ENCODE peak calls at places on chromosomes 16 and 17, in ten cellular contexts. One of them, this sample, is unnamed.

GRCh38 chr17:7058831-7059447 is 15.0 kb upstream of the SLC16A11 start:
- DNase-seq in SIG-M5: no peak
- DNase-seq in activated T-helper 1 cell treated with anti-CD3 and anti-CD28 coated beads, Interleukin-2, amount 50 U/mL, for 16 hours: no peak
- DNase-seq in hepatic stellate cell: no peak
- DNase-seq in naive B cell: no peak
- DNase-seq in NCI-H460: no peak
- DNase-seq in head of caudate nucleus: no peak
- DNase-seq in CD8-positive, alpha-beta T cell: no peak
- DNase-seq in activated naive CD4-positive, alpha-beta T cell treated with anti-CD3 and anti-CD28 coated beads, Interleukin-2, amount 50 U/mL, for 16 hours: no peak
- DNase-seq in NCI-H1105 treated with DMSO at 0.1 percent for 48 hours: no peak
- DNase-seq in this sample: no peak

GRCh38 chr17:40107266-40107980 is 7.0 kb upstream of the NR1D1 start:
- DNase-seq in head of caudate nucleus: no peak
- DNase-seq in activated T-helper 1 cell treated with anti-CD3 and anti-CD28 coated beads, Interleukin-2, amount 50 U/mL, for 16 hours: no peak
- DNase-seq in hepatic stellate cell: no peak
- DNase-seq in activated naive CD4-positive, alpha-beta T cell treated with anti-CD3 and anti-CD28 coated beads, Interleukin-2, amount 50 U/mL, for 16 hours: no peak
- DNase-seq in NCI-H460: no peak
- DNase-seq in CD8-positive, alpha-beta T cell: peak
- DNase-seq in naive B cell: no peak
- DNase-seq in SIG-M5: no peak
- DNase-seq in NCI-H1105 treated with DMSO at 0.1 percent for 48 hours: no peak
- DNase-seq in this sample: peak

GRCh38 chr16:28258571-28258970 is 33.8 kb upstream of the SBK1 start:
- DNase-seq in SIG-M5: no peak
- DNase-seq in naive B cell: no peak
- DNase-seq in activated T-helper 1 cell treated with anti-CD3 and anti-CD28 coated beads, Interleukin-2, amount 50 U/mL, for 16 hours: no peak
- DNase-seq in activated naive CD4-positive, alpha-beta T cell treated with anti-CD3 and anti-CD28 coated beads, Interleukin-2, amount 50 U/mL, for 16 hours: no peak
- DNase-seq in NCI-H460: no peak
- DNase-seq in hepatic stellate cell: peak
- DNase-seq in head of caudate nucleus: peak
- DNase-seq in CD8-positive, alpha-beta T cell: no peak
- DNase-seq in NCI-H1105 treated with DMSO at 0.1 percent for 48 hours: no peak
- DNase-seq in this sample: no peak

GRCh38 chr16:69861276-69862030 is 89.7 kb upstream of the CLEC18A start:
- DNase-seq in CD8-positive, alpha-beta T cell: no peak
- DNase-seq in NCI-H460: no peak
- DNase-seq in hepatic stellate cell: peak
- DNase-seq in head of caudate nucleus: no peak
- DNase-seq in NCI-H1105 treated with DMSO at 0.1 percent for 48 hours: peak
- DNase-seq in naive B cell: no peak
- DNase-seq in activated naive CD4-positive, alpha-beta T cell treated with anti-CD3 and anti-CD28 coated beads, Interleukin-2, amount 50 U/mL, for 16 hours: no peak
- DNase-seq in activated T-helper 1 cell treated with anti-CD3 and anti-CD28 coated beads, Interleukin-2, amount 50 U/mL, for 16 hours: no peak
- DNase-seq in SIG-M5: no peak
- DNase-seq in this sample: no peak

GRCh38 chr17:31919802-31920525 is 16.8 kb upstream of the SUZ12 start:
- DNase-seq in NCI-H1105 treated with DMSO at 0.1 percent for 48 hours: no peak
- DNase-seq in SIG-M5: no peak
- DNase-seq in naive B cell: no peak
- DNase-seq in head of caudate nucleus: no peak
- DNase-seq in activated naive CD4-positive, alpha-beta T cell treated with anti-CD3 and anti-CD28 coated beads, Interleukin-2, amount 50 U/mL, for 16 hours: peak
- DNase-seq in activated T-helper 1 cell treated with anti-CD3 and anti-CD28 coated beads, Interleukin-2, amount 50 U/mL, for 16 hours: no peak
- DNase-seq in hepatic stellate cell: peak
- DNase-seq in CD8-positive, alpha-beta T cell: no peak
- DNase-seq in NCI-H460: no peak
- DNase-seq in this sample: no peak

GRCh38 chr17:29573558-29573870 is 5.0 kb downstream of the TP53I13 start:
- DNase-seq in activated T-helper 1 cell treated with anti-CD3 and anti-CD28 coated beads, Interleukin-2, amount 50 U/mL, for 16 hours: no peak
- DNase-seq in naive B cell: no peak
- DNase-seq in activated naive CD4-positive, alpha-beta T cell treated with anti-CD3 and anti-CD28 coated beads, Interleukin-2, amount 50 U/mL, for 16 hours: peak
- DNase-seq in NCI-H1105 treated with DMSO at 0.1 percent for 48 hours: no peak
- DNase-seq in hepatic stellate cell: no peak
- DNase-seq in head of caudate nucleus: peak
- DNase-seq in SIG-M5: no peak
- DNase-seq in CD8-positive, alpha-beta T cell: no peak
- DNase-seq in NCI-H460: no peak
- DNase-seq in this sample: no peak

GRCh38 chr17:34235389-34236028 is 19.6 kb upstream of the CCL2 start:
- DNase-seq in NCI-H460: no peak
- DNase-seq in SIG-M5: no peak
- DNase-seq in activated naive CD4-positive, alpha-beta T cell treated with anti-CD3 and anti-CD28 coated beads, Interleukin-2, amount 50 U/mL, for 16 hours: no peak
- DNase-seq in hepatic stellate cell: no peak
- DNase-seq in CD8-positive, alpha-beta T cell: no peak
- DNase-seq in naive B cell: no peak
- DNase-seq in activated T-helper 1 cell treated with anti-CD3 and anti-CD28 coated beads, Interleukin-2, amount 50 U/mL, for 16 hours: no peak
- DNase-seq in NCI-H1105 treated with DMSO at 0.1 percent for 48 hours: no peak
- DNase-seq in head of caudate nucleus: no peak
- DNase-seq in this sample: no peak

GRCh38 chr16:47236716-47237115 is 93.0 kb upstream of the NETO2 start:
- DNase-seq in head of caudate nucleus: no peak
- DNase-seq in NCI-H1105 treated with DMSO at 0.1 percent for 48 hours: no peak
- DNase-seq in SIG-M5: no peak
- DNase-seq in CD8-positive, alpha-beta T cell: no peak
- DNase-seq in hepatic stellate cell: no peak
- DNase-seq in NCI-H460: no peak
- DNase-seq in naive B cell: no peak
- DNase-seq in activated naive CD4-positive, alpha-beta T cell treated with anti-CD3 and anti-CD28 coated beads, Interleukin-2, amount 50 U/mL, for 16 hours: no peak
- DNase-seq in activated T-helper 1 cell treated with anti-CD3 and anti-CD28 coated beads, Interleukin-2, amount 50 U/mL, for 16 hours: no peak
- DNase-seq in this sample: no peak

GRCh38 chr16:55832788-55833583 is at the start of gene CES1:
- DNase-seq in CD8-positive, alpha-beta T cell: no peak
- DNase-seq in hepatic stellate cell: no peak
- DNase-seq in SIG-M5: peak
- DNase-seq in activated naive CD4-positive, alpha-beta T cell treated with anti-CD3 and anti-CD28 coated beads, Interleukin-2, amount 50 U/mL, for 16 hours: no peak
- DNase-seq in NCI-H460: no peak
- DNase-seq in head of caudate nucleus: no peak
- DNase-seq in naive B cell: no peak
- DNase-seq in NCI-H1105 treated with DMSO at 0.1 percent for 48 hours: no peak
- DNase-seq in activated T-helper 1 cell treated with anti-CD3 and anti-CD28 coated beads, Interleukin-2, amount 50 U/mL, for 16 hours: no peak
- DNase-seq in this sample: no peak

GRCh38 chr16:48041861-48042435 is 113.8 kb downstream of the ABCC12 start:
- DNase-seq in NCI-H460: no peak
- DNase-seq in naive B cell: no peak
- DNase-seq in CD8-positive, alpha-beta T cell: no peak
- DNase-seq in activated T-helper 1 cell treated with anti-CD3 and anti-CD28 coated beads, Interleukin-2, amount 50 U/mL, for 16 hours: no peak
- DNase-seq in SIG-M5: no peak
- DNase-seq in NCI-H1105 treated with DMSO at 0.1 percent for 48 hours: peak
- DNase-seq in head of caudate nucleus: no peak
- DNase-seq in hepatic stellate cell: no peak
- DNase-seq in activated naive CD4-positive, alpha-beta T cell treated with anti-CD3 and anti-CD28 coated beads, Interleukin-2, amount 50 U/mL, for 16 hours: no peak
- DNase-seq in this sample: no peak

GRCh38 chr17:49994085-49995054 is 654 bp downstream of the DLX3 start:
- DNase-seq in NCI-H1105 treated with DMSO at 0.1 percent for 48 hours: peak
- DNase-seq in NCI-H460: no peak
- DNase-seq in activated naive CD4-positive, alpha-beta T cell treated with anti-CD3 and anti-CD28 coated beads, Interleukin-2, amount 50 U/mL, for 16 hours: no peak
- DNase-seq in hepatic stellate cell: peak
- DNase-seq in CD8-positive, alpha-beta T cell: no peak
- DNase-seq in activated T-helper 1 cell treated with anti-CD3 and anti-CD28 coated beads, Interleukin-2, amount 50 U/mL, for 16 hours: no peak
- DNase-seq in naive B cell: no peak
- DNase-seq in head of caudate nucleus: no peak
- DNase-seq in SIG-M5: no peak
- DNase-seq in this sample: no peak

GRCh38 chr17:73824321-73824720 is 180.1 kb upstream of the SDK2 start:
- DNase-seq in NCI-H1105 treated with DMSO at 0.1 percent for 48 hours: no peak
- DNase-seq in hepatic stellate cell: no peak
- DNase-seq in activated naive CD4-positive, alpha-beta T cell treated with anti-CD3 and anti-CD28 coated beads, Interleukin-2, amount 50 U/mL, for 16 hours: no peak
- DNase-seq in naive B cell: no peak
- DNase-seq in activated T-helper 1 cell treated with anti-CD3 and anti-CD28 coated beads, Interleukin-2, amount 50 U/mL, for 16 hours: no peak
- DNase-seq in SIG-M5: no peak
- DNase-seq in CD8-positive, alpha-beta T cell: no peak
- DNase-seq in head of caudate nucleus: no peak
- DNase-seq in NCI-H460: no peak
- DNase-seq in this sample: no peak

GRCh38 chr17:76421054-76421427 is 31.9 kb downstream of the UBE2O start:
- DNase-seq in head of caudate nucleus: no peak
- DNase-seq in NCI-H1105 treated with DMSO at 0.1 percent for 48 hours: no peak
- DNase-seq in CD8-positive, alpha-beta T cell: no peak
- DNase-seq in NCI-H460: no peak
- DNase-seq in hepatic stellate cell: peak
- DNase-seq in naive B cell: no peak
- DNase-seq in activated T-helper 1 cell treated with anti-CD3 and anti-CD28 coated beads, Interleukin-2, amount 50 U/mL, for 16 hours: no peak
- DNase-seq in activated naive CD4-positive, alpha-beta T cell treated with anti-CD3 and anti-CD28 coated beads, Interleukin-2, amount 50 U/mL, for 16 hours: no peak
- DNase-seq in SIG-M5: no peak
- DNase-seq in this sample: no peak

GRCh38 chr16:78437352-78437968 is 338.0 kb downstream of the WWOX start:
- DNase-seq in activated naive CD4-positive, alpha-beta T cell treated with anti-CD3 and anti-CD28 coated beads, Interleukin-2, amount 50 U/mL, for 16 hours: peak
- DNase-seq in head of caudate nucleus: peak
- DNase-seq in activated T-helper 1 cell treated with anti-CD3 and anti-CD28 coated beads, Interleukin-2, amount 50 U/mL, for 16 hours: no peak
- DNase-seq in naive B cell: no peak
- DNase-seq in SIG-M5: no peak
- DNase-seq in hepatic stellate cell: peak
- DNase-seq in NCI-H1105 treated with DMSO at 0.1 percent for 48 hours: peak
- DNase-seq in CD8-positive, alpha-beta T cell: peak
- DNase-seq in NCI-H460: no peak
- DNase-seq in this sample: peak

GRCh38 chr16:82882249-82882648 is 255.5 kb downstream of the CDH13 start:
- DNase-seq in head of caudate nucleus: no peak
- DNase-seq in hepatic stellate cell: no peak
- DNase-seq in activated naive CD4-positive, alpha-beta T cell treated with anti-CD3 and anti-CD28 coated beads, Interleukin-2, amount 50 U/mL, for 16 hours: no peak
- DNase-seq in activated T-helper 1 cell treated with anti-CD3 and anti-CD28 coated beads, Interleukin-2, amount 50 U/mL, for 16 hours: no peak
- DNase-seq in CD8-positive, alpha-beta T cell: no peak
- DNase-seq in naive B cell: no peak
- DNase-seq in NCI-H1105 treated with DMSO at 0.1 percent for 48 hours: no peak
- DNase-seq in SIG-M5: no peak
- DNase-seq in NCI-H460: no peak
- DNase-seq in this sample: no peak

GRCh38 chr17:57916925-57917858 is 38.0 kb downstream of the CUEDC1 start:
- DNase-seq in activated T-helper 1 cell treated with anti-CD3 and anti-CD28 coated beads, Interleukin-2, amount 50 U/mL, for 16 hours: no peak
- DNase-seq in hepatic stellate cell: no peak
- DNase-seq in CD8-positive, alpha-beta T cell: peak
- DNase-seq in head of caudate nucleus: no peak
- DNase-seq in activated naive CD4-positive, alpha-beta T cell treated with anti-CD3 and anti-CD28 coated beads, Interleukin-2, amount 50 U/mL, for 16 hours: peak
- DNase-seq in naive B cell: peak
- DNase-seq in SIG-M5: no peak
- DNase-seq in NCI-H1105 treated with DMSO at 0.1 percent for 48 hours: peak
- DNase-seq in NCI-H460: no peak
- DNase-seq in this sample: peak

GRCh38 chr16:10594312-10594950 is 14.0 kb upstream of the EMP2 start:
- DNase-seq in hepatic stellate cell: no peak
- DNase-seq in NCI-H460: no peak
- DNase-seq in activated naive CD4-positive, alpha-beta T cell treated with anti-CD3 and anti-CD28 coated beads, Interleukin-2, amount 50 U/mL, for 16 hours: no peak
- DNase-seq in head of caudate nucleus: no peak
- DNase-seq in CD8-positive, alpha-beta T cell: no peak
- DNase-seq in naive B cell: peak
- DNase-seq in NCI-H1105 treated with DMSO at 0.1 percent for 48 hours: peak
- DNase-seq in activated T-helper 1 cell treated with anti-CD3 and anti-CD28 coated beads, Interleukin-2, amount 50 U/mL, for 16 hours: no peak
- DNase-seq in SIG-M5: no peak
- DNase-seq in this sample: no peak

GRCh38 chr16:52498640-52499039 is 48.3 kb downstream of the TOX3 start:
- DNase-seq in head of caudate nucleus: peak
- DNase-seq in SIG-M5: no peak
- DNase-seq in activated T-helper 1 cell treated with anti-CD3 and anti-CD28 coated beads, Interleukin-2, amount 50 U/mL, for 16 hours: no peak
- DNase-seq in hepatic stellate cell: no peak
- DNase-seq in activated naive CD4-positive, alpha-beta T cell treated with anti-CD3 and anti-CD28 coated beads, Interleukin-2, amount 50 U/mL, for 16 hours: no peak
- DNase-seq in naive B cell: no peak
- DNase-seq in CD8-positive, alpha-beta T cell: no peak
- DNase-seq in NCI-H460: no peak
- DNase-seq in NCI-H1105 treated with DMSO at 0.1 percent for 48 hours: no peak
- DNase-seq in this sample: no peak

GRCh38 chr17:18328643-18329204 is 13.6 kb downstream of the SMCR8 start:
- DNase-seq in NCI-H1105 treated with DMSO at 0.1 percent for 48 hours: no peak
- DNase-seq in SIG-M5: no peak
- DNase-seq in NCI-H460: no peak
- DNase-seq in CD8-positive, alpha-beta T cell: no peak
- DNase-seq in activated T-helper 1 cell treated with anti-CD3 and anti-CD28 coated beads, Interleukin-2, amount 50 U/mL, for 16 hours: no peak
- DNase-seq in head of caudate nucleus: no peak
- DNase-seq in naive B cell: no peak
- DNase-seq in activated naive CD4-positive, alpha-beta T cell treated with anti-CD3 and anti-CD28 coated beads, Interleukin-2, amount 50 U/mL, for 16 hours: no peak
- DNase-seq in hepatic stellate cell: no peak
- DNase-seq in this sample: no peak

GRCh38 chr16:2148714-2149629 is 547 bp downstream of the RAB26 start:
- DNase-seq in CD8-positive, alpha-beta T cell: no peak
- DNase-seq in activated T-helper 1 cell treated with anti-CD3 and anti-CD28 coated beads, Interleukin-2, amount 50 U/mL, for 16 hours: no peak
- DNase-seq in NCI-H460: no peak
- DNase-seq in NCI-H1105 treated with DMSO at 0.1 percent for 48 hours: no peak
- DNase-seq in SIG-M5: no peak
- DNase-seq in activated naive CD4-positive, alpha-beta T cell treated with anti-CD3 and anti-CD28 coated beads, Interleukin-2, amount 50 U/mL, for 16 hours: no peak
- DNase-seq in head of caudate nucleus: no peak
- DNase-seq in naive B cell: no peak
- DNase-seq in hepatic stellate cell: peak
- DNase-seq in this sample: no peak

GRCh38 chr17:2687074-2687418 is 24.5 kb downstream of the CLUH start:
- DNase-seq in hepatic stellate cell: no peak
- DNase-seq in CD8-positive, alpha-beta T cell: no peak
- DNase-seq in head of caudate nucleus: no peak
- DNase-seq in SIG-M5: no peak
- DNase-seq in activated naive CD4-positive, alpha-beta T cell treated with anti-CD3 and anti-CD28 coated beads, Interleukin-2, amount 50 U/mL, for 16 hours: no peak
- DNase-seq in naive B cell: no peak
- DNase-seq in NCI-H460: no peak
- DNase-seq in activated T-helper 1 cell treated with anti-CD3 and anti-CD28 coated beads, Interleukin-2, amount 50 U/mL, for 16 hours: no peak
- DNase-seq in NCI-H1105 treated with DMSO at 0.1 percent for 48 hours: no peak
- DNase-seq in this sample: no peak

GRCh38 chr17:54839022-54839806 is 61.4 kb upstream of the TOM1L1 start:
- DNase-seq in hepatic stellate cell: no peak
- DNase-seq in activated T-helper 1 cell treated with anti-CD3 and anti-CD28 coated beads, Interleukin-2, amount 50 U/mL, for 16 hours: no peak
- DNase-seq in CD8-positive, alpha-beta T cell: no peak
- DNase-seq in activated naive CD4-positive, alpha-beta T cell treated with anti-CD3 and anti-CD28 coated beads, Interleukin-2, amount 50 U/mL, for 16 hours: no peak
- DNase-seq in SIG-M5: no peak
- DNase-seq in head of caudate nucleus: no peak
- DNase-seq in naive B cell: no peak
- DNase-seq in NCI-H1105 treated with DMSO at 0.1 percent for 48 hours: no peak
- DNase-seq in NCI-H460: no peak
- DNase-seq in this sample: no peak

GRCh38 chr17:10614536-10615155 is 42.5 kb downstream of the MYH3 start:
- DNase-seq in activated T-helper 1 cell treated with anti-CD3 and anti-CD28 coated beads, Interleukin-2, amount 50 U/mL, for 16 hours: no peak
- DNase-seq in SIG-M5: no peak
- DNase-seq in NCI-H460: peak
- DNase-seq in naive B cell: no peak
- DNase-seq in activated naive CD4-positive, alpha-beta T cell treated with anti-CD3 and anti-CD28 coated beads, Interleukin-2, amount 50 U/mL, for 16 hours: no peak
- DNase-seq in NCI-H1105 treated with DMSO at 0.1 percent for 48 hours: peak
- DNase-seq in head of caudate nucleus: peak
- DNase-seq in hepatic stellate cell: peak
- DNase-seq in CD8-positive, alpha-beta T cell: no peak
- DNase-seq in this sample: no peak

GRCh38 chr17:77375108-77375507 is 234.3 kb downstream of the SEC14L1 start:
- DNase-seq in naive B cell: no peak
- DNase-seq in head of caudate nucleus: no peak
- DNase-seq in NCI-H1105 treated with DMSO at 0.1 percent for 48 hours: no peak
- DNase-seq in activated T-helper 1 cell treated with anti-CD3 and anti-CD28 coated beads, Interleukin-2, amount 50 U/mL, for 16 hours: no peak
- DNase-seq in activated naive CD4-positive, alpha-beta T cell treated with anti-CD3 and anti-CD28 coated beads, Interleukin-2, amount 50 U/mL, for 16 hours: no peak
- DNase-seq in SIG-M5: no peak
- DNase-seq in hepatic stellate cell: no peak
- DNase-seq in NCI-H460: no peak
- DNase-seq in CD8-positive, alpha-beta T cell: no peak
- DNase-seq in this sample: no peak

GRCh38 chr16:70691223-70692129 is 5.6 kb upstream of the MTSS2 start:
- DNase-seq in activated naive CD4-positive, alpha-beta T cell treated with anti-CD3 and anti-CD28 coated beads, Interleukin-2, amount 50 U/mL, for 16 hours: no peak
- DNase-seq in SIG-M5: no peak
- DNase-seq in NCI-H460: no peak
- DNase-seq in naive B cell: no peak
- DNase-seq in CD8-positive, alpha-beta T cell: no peak
- DNase-seq in head of caudate nucleus: peak
- DNase-seq in NCI-H1105 treated with DMSO at 0.1 percent for 48 hours: no peak
- DNase-seq in hepatic stellate cell: peak
- DNase-seq in activated T-helper 1 cell treated with anti-CD3 and anti-CD28 coated beads, Interleukin-2, amount 50 U/mL, for 16 hours: no peak
- DNase-seq in this sample: no peak

GRCh38 chr16:46673320-46674013 is 15.5 kb downstream of the VPS35 start:
- DNase-seq in naive B cell: peak
- DNase-seq in CD8-positive, alpha-beta T cell: peak
- DNase-seq in activated T-helper 1 cell treated with anti-CD3 and anti-CD28 coated beads, Interleukin-2, amount 50 U/mL, for 16 hours: no peak
- DNase-seq in activated naive CD4-positive, alpha-beta T cell treated with anti-CD3 and anti-CD28 coated beads, Interleukin-2, amount 50 U/mL, for 16 hours: peak
- DNase-seq in SIG-M5: no peak
- DNase-seq in head of caudate nucleus: peak
- DNase-seq in NCI-H460: peak
- DNase-seq in NCI-H1105 treated with DMSO at 0.1 percent for 48 hours: peak
- DNase-seq in hepatic stellate cell: peak
- DNase-seq in this sample: peak

GRCh38 chr16:70759666-70760065 is 41.3 kb downstream of the VAC14 start:
- DNase-seq in activated naive CD4-positive, alpha-beta T cell treated with anti-CD3 and anti-CD28 coated beads, Interleukin-2, amount 50 U/mL, for 16 hours: no peak
- DNase-seq in head of caudate nucleus: no peak
- DNase-seq in activated T-helper 1 cell treated with anti-CD3 and anti-CD28 coated beads, Interleukin-2, amount 50 U/mL, for 16 hours: no peak
- DNase-seq in NCI-H1105 treated with DMSO at 0.1 percent for 48 hours: no peak
- DNase-seq in SIG-M5: no peak
- DNase-seq in NCI-H460: no peak
- DNase-seq in CD8-positive, alpha-beta T cell: no peak
- DNase-seq in hepatic stellate cell: no peak
- DNase-seq in naive B cell: no peak
- DNase-seq in this sample: no peak

GRCh38 chr16:27816561-27816960 is 247.0 kb downstream of the GSG1L start:
- DNase-seq in hepatic stellate cell: no peak
- DNase-seq in head of caudate nucleus: no peak
- DNase-seq in activated naive CD4-positive, alpha-beta T cell treated with anti-CD3 and anti-CD28 coated beads, Interleukin-2, amount 50 U/mL, for 16 hours: no peak
- DNase-seq in NCI-H460: no peak
- DNase-seq in naive B cell: no peak
- DNase-seq in NCI-H1105 treated with DMSO at 0.1 percent for 48 hours: no peak
- DNase-seq in CD8-positive, alpha-beta T cell: no peak
- DNase-seq in SIG-M5: no peak
- DNase-seq in activated T-helper 1 cell treated with anti-CD3 and anti-CD28 coated beads, Interleukin-2, amount 50 U/mL, for 16 hours: no peak
- DNase-seq in this sample: no peak

This sample was measured in CD4-positive, CD25-positive, alpha-beta regulatory T cell.